ENCODE peak calls at places on chromosome 4, in nine cellular contexts. T, M, V, U, J, B, L, P and I are unnamed samples.

GRCh38 chr4:141046255-141046654 is 87.0 kb downstream of the RNF150 start:
- DNase-seq in L (peak), P (no peak), M (peak), U (no peak), B (no peak), J (peak), V (peak), T (peak), I (no peak)

GRCh38 chr4:168857009-168857408 is 153.0 kb downstream of the CBR4 start:
- DNase-seq in M (no peak), V (peak), B (no peak), T (no peak), P (no peak), J (peak), U (no peak), L (no peak), I (no peak)

GRCh38 chr4:182354867-182355266 is 111.7 kb downstream of the TENM3 start:
- DNase-seq in B (no peak), V (peak), L (peak), J (peak), M (no peak), T (no peak), U (no peak), P (no peak), I (no peak)

GRCh38 chr4:121668368-121669162 is 28.2 kb downstream of the ANXA5 start:
- DNase-seq in P (no peak), T (peak), V (peak), L (peak), U (no peak), J (peak), B (no peak), M (peak), I (no peak)

GRCh38 chr4:94758141-94758699 is 465 bp downstream of the BMPR1B start:
- DNase-seq in B (no peak), L (no peak), J (peak), P (peak), M (peak), U (peak), V (no peak), T (no peak), I (peak)

GRCh38 chr4:17126306-17126978 is 228.0 kb upstream of the LDB2 start:
- DNase-seq in V (no peak), J (no peak), B (no peak), L (no peak), M (no peak), P (no peak), U (peak), T (no peak), I (no peak)

GRCh38 chr4:6489962-6490361 is 17.5 kb upstream of the PPP2R2C start:
- DNase-seq in T (no peak), P (no peak), M (no peak), B (no peak), J (no peak), V (no peak), U (no peak), L (no peak), I (no peak)

GRCh38 chr4:176400816-176401461 is 81.2 kb downstream of the SPCS3 start:
- DNase-seq in L (peak), B (no peak), V (peak), U (no peak), T (peak), J (peak), P (no peak), M (peak), I (no peak)

GRCh38 chr4:119585771-119586170 is 42.8 kb downstream of the PDE5A start:
- DNase-seq in B (no peak), P (no peak), U (no peak), J (peak), M (no peak), L (no peak), T (no peak), V (peak), I (no peak)

GRCh38 chr4:68361146-68361589 is 11.3 kb upstream of the YTHDC1 start:
- DNase-seq in J (peak), U (no peak), M (peak), L (peak), T (peak), B (no peak), P (no peak), V (peak), I (no peak)

GRCh38 chr4:4689694-4690440 is 148.0 kb upstream of the STX18 start:
- DNase-seq in U (no peak), J (peak), T (no peak), V (no peak), L (no peak), B (peak), M (no peak), P (no peak), I (peak)

GRCh38 chr4:187302456-187302855 is 578.8 kb upstream of the FAT1 start:
- DNase-seq in B (no peak), T (peak), M (no peak), U (no peak), P (no peak), V (peak), J (peak), L (peak), I (no peak)

GRCh38 chr4:183200453-183200852 is 101.4 kb downstream of the WWC2 start:
- DNase-seq in P (no peak), L (peak), T (peak), B (no peak), V (peak), J (peak), U (no peak), M (peak), I (no peak)

GRCh38 chr4:141713771-141714445 is 77.5 kb downstream of the IL15 start:
- DNase-seq in P (no peak), B (no peak), L (peak), U (no peak), M (peak), V (peak), J (peak), T (peak), I (no peak)

GRCh38 chr4:15755321-15755750 is 22.8 kb upstream of the CD38 start:
- DNase-seq in B (no peak), M (peak), U (no peak), P (no peak), L (no peak), V (peak), T (peak), J (peak), I (no peak)

DNA sequence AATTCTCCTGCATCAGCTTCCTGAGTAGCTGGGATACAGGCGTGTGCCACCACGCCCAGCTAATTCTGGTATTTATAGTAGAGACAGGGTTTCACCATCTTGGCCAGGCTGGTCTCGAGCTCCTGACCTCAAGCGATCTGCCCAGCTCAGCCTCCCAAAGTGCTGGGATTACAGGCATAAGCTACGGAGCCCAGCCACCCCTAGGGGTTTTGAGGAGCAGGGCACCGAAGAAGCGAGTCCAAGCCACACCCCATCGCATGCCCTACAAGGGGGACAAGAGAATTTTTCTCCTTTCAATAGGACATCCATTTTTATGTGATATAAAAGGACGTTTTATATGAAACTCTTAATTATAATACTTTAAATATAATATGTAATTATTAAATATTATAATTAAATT is 13.9 kb upstream of the KLF3 start:
- DNase-seq in M (no peak), T (no peak), J (no peak), B (no peak), V (no peak), U (no peak), P (no peak), L (no peak), I (no peak)
- TF ChIP-seq CTCF in M (no peak), T (no peak), J (no peak), B (no peak), V (no peak), U (no peak), P (no peak), L (no peak), I (no peak)

DNA sequence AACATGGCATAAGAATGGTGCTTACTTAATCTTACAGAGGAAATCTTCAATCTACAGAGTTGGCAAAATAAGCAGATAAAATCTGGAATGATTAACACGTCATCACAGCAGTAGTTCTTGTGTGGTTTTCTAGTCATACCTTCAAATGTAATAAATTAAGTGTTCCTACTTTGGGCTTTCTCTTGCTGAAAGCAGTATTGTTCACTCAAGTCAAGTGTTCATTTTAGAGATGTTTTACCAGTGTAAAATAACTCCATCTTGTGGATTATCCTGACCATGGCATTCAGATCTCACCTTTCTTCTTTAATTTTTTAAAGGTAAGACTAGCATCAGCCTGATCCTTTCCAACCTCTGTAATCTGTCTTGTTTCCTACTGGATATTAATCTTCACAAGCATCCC is 72.9 kb downstream of the ADAMTS3 start:
- DNase-seq in M (no peak), B (no peak), J (peak), L (peak), V (no peak), T (no peak), U (no peak), P (no peak), I (no peak)
- TF ChIP-seq CTCF in M (no peak), B (no peak), J (no peak), L (peak), V (peak), T (peak), U (peak), P (no peak), I (no peak)

DNA sequence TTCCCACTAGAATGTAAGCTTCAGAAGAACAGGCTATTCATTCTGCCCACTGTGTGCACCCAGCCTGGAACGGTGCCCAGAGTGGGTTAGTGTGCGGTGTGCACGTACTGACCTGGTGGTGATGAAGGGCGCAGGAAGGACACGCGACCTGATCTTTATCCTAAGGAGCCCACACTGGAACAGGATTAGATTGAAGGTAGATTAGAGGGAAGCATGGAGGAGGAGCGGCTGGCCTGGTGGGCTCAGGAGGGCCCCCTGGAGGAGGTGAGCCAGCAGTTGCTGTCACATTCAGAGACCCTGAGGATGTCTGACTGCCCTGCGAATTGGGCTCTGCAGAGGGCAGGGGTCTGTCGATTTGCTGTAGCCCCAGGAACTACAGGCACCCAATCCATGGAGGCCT is 73.1 kb downstream of the HTRA3 start:
- DNase-seq in T (no peak), V (no peak), U (peak), L (no peak), M (no peak), P (no peak), J (no peak), B (no peak), I (no peak)
- TF ChIP-seq CTCF in T (no peak), V (peak), U (peak), L (peak), M (peak), P (peak), J (no peak), B (no peak), I (no peak)

DNA sequence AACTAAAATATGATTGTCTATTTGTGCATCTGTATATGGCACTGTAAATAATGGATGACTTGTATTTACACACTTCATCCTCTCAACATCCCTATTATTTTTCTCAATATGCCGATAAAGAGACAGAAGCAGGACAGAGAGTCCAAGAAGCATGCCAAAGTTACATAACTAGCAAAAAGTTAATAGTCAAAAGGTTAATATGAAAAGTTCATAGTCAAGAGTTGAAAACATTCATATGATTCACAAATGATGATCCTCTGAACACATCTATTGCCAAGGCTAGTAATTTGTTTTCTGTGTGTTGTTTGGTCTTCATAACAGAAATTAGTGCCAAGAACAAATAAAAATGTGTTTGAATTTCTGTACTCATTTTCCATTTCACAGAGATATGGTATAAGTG is 231.0 kb downstream of the ADAMTS3 start:
- DNase-seq in J (no peak), L (no peak), V (no peak), M (no peak), P (no peak), U (no peak), T (no peak), B (peak), I (no peak)
- TF ChIP-seq CTCF in J (no peak), L (no peak), V (no peak), M (no peak), P (no peak), U (no peak), T (no peak), B (no peak), I (no peak)

DNA sequence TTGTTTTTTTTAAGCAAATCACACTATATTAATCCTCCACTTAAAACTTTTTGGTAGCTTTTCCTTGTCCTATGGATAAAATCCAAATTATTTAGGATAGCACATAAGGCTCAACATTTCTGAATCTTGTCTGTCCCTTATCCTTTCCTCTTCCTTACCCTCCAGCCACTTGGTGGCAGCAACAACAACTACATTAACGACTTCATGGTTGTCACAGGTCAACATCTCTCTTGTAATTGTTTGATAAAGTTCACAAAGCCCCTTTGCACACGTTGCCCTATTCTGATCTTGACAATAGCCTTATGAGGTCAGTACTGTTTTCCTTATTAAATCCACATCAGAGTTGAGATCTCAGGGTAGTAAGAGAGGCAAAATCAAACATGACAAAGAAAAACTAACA is 269.0 kb upstream of the PABPC4L start:
- DNase-seq in P (no peak), L (no peak), J (peak), U (no peak), T (peak), M (peak), V (no peak), B (peak), I (peak)
- TF ChIP-seq CTCF in P (peak), L (no peak), J (no peak), U (peak), T (peak), M (peak), V (no peak), B (peak), I (no peak)

GRCh38 chr4:152635876-152636275 is 43.9 kb downstream of the TMEM154 start:
- DNase-seq in J (no peak), U (no peak), V (no peak), P (no peak), T (peak), M (no peak), B (no peak), L (no peak), I (no peak)
- TF ChIP-seq CTCF in J (no peak), U (no peak), V (no peak), P (no peak), T (no peak), M (no peak), B (no peak), L (no peak), I (no peak)

DNA sequence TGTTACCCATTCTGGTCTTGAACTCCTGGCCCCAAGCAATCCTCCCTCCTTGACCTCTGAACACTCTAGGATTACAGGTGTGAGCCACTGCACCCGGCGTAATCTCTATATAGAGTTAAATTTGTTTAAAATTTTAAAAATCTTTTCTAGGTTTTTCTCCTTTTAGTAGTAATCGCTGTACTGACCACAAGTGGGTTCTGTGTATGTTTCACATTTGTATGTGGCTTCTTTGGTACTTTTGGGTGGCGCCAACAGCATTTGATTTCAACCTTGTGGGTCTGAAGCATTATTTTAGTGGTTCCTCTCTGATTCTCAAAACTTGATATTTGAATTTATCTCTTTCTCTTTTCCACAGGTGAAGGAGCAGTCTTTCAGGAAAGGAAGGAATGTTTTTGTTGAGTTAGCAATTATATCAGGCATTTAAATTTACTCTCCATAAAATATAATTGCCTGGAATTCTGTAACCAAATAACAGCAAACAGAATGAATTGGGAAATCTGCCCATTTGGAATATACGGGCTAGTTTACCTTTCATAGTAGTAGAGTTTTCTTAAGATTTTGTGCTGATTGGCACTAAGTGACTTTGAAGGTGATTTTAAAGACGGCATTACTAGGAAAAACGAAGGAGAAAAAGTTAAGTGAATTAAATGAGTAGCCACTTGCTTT is 29.5 kb downstream of the ARHGAP10 start:
- DNase-seq in L (no peak), P (no peak), J (no peak), T (no peak), M (no peak), U (no peak), V (no peak), B (no peak), I (no peak)
- TF ChIP-seq CTCF in L (no peak), P (no peak), J (no peak), T (no peak), M (no peak), U (no peak), V (no peak), B (no peak), I (no peak)